ENCODE peak calls at places on chromosomes 16 and 17, in six cellular contexts. One of them, this sample, is unnamed.

GRCh38 chr17:44210342-44211192 is 8.9 kb downstream of the UBTF start:
- DNase-seq in epithelial cell of esophagus: peak
- DNase-seq in ecto neural progenitor cell: peak
- DNase-seq in uterus: peak
- DNase-seq in CD4-positive, CD25-positive, alpha-beta regulatory T cell: peak
- DNase-seq in PC-3: peak
- DNase-seq in this sample: peak

GRCh38 chr16:85395913-85396878 is 216.9 kb upstream of the GSE1 start:
- DNase-seq in epithelial cell of esophagus: peak
- DNase-seq in ecto neural progenitor cell: no peak
- DNase-seq in uterus: peak
- DNase-seq in CD4-positive, CD25-positive, alpha-beta regulatory T cell: no peak
- DNase-seq in PC-3: no peak
- DNase-seq in this sample: no peak

GRCh38 chr16:24337013-24337412 is 80.9 kb downstream of the CACNG3 start:
- DNase-seq in epithelial cell of esophagus: no peak
- DNase-seq in ecto neural progenitor cell: no peak
- DNase-seq in uterus: no peak
- DNase-seq in CD4-positive, CD25-positive, alpha-beta regulatory T cell: no peak
- DNase-seq in PC-3: no peak
- DNase-seq in this sample: no peak

GRCh38 chr17:77585142-77585860 is 373.2 kb upstream of the TNRC6C start:
- DNase-seq in epithelial cell of esophagus: no peak
- DNase-seq in ecto neural progenitor cell: no peak
- DNase-seq in uterus: no peak
- DNase-seq in CD4-positive, CD25-positive, alpha-beta regulatory T cell: no peak
- DNase-seq in PC-3: peak
- DNase-seq in this sample: no peak

GRCh38 chr17:82531431-82531881 is 11.9 kb downstream of the FOXK2 start:
- DNase-seq in epithelial cell of esophagus: peak
- DNase-seq in ecto neural progenitor cell: no peak
- DNase-seq in uterus: no peak
- DNase-seq in CD4-positive, CD25-positive, alpha-beta regulatory T cell: no peak
- DNase-seq in PC-3: peak
- DNase-seq in this sample: no peak

GRCh38 chr17:33602981-33603380 is 309.9 kb upstream of the ASIC2 start:
- DNase-seq in epithelial cell of esophagus: no peak
- DNase-seq in ecto neural progenitor cell: peak
- DNase-seq in uterus: no peak
- DNase-seq in CD4-positive, CD25-positive, alpha-beta regulatory T cell: no peak
- DNase-seq in PC-3: no peak
- DNase-seq in this sample: peak

GRCh38 chr17:17613708-17614114 is 22.2 kb upstream of the PEMT start:
- DNase-seq in epithelial cell of esophagus: peak
- DNase-seq in ecto neural progenitor cell: peak
- DNase-seq in uterus: peak
- DNase-seq in CD4-positive, CD25-positive, alpha-beta regulatory T cell: no peak
- DNase-seq in PC-3: peak
- DNase-seq in this sample: peak

GRCh38 chr17:79997004-79997673 is 38.5 kb downstream of the TBC1D16 start:
- DNase-seq in epithelial cell of esophagus: no peak
- DNase-seq in ecto neural progenitor cell: no peak
- DNase-seq in uterus: no peak
- DNase-seq in CD4-positive, CD25-positive, alpha-beta regulatory T cell: peak
- DNase-seq in PC-3: no peak
- DNase-seq in this sample: no peak

GRCh38 chr16:27245276-27246231 is 23.0 kb downstream of the NSMCE1 start:
- DNase-seq in epithelial cell of esophagus: peak
- DNase-seq in ecto neural progenitor cell: no peak
- DNase-seq in uterus: peak
- DNase-seq in CD4-positive, CD25-positive, alpha-beta regulatory T cell: no peak
- DNase-seq in PC-3: peak
- DNase-seq in this sample: peak

GRCh38 chr17:53626286-53626685 is 196.4 kb upstream of the KIF2B start:
- DNase-seq in epithelial cell of esophagus: peak
- DNase-seq in ecto neural progenitor cell: no peak
- DNase-seq in uterus: no peak
- DNase-seq in CD4-positive, CD25-positive, alpha-beta regulatory T cell: no peak
- DNase-seq in PC-3: peak
- DNase-seq in this sample: no peak

GRCh38 chr17:71899317-71899716 is 221.5 kb upstream of the SOX9 start:
- DNase-seq in epithelial cell of esophagus: peak
- DNase-seq in ecto neural progenitor cell: no peak
- DNase-seq in uterus: no peak
- DNase-seq in CD4-positive, CD25-positive, alpha-beta regulatory T cell: no peak
- DNase-seq in PC-3: peak
- DNase-seq in this sample: no peak

GRCh38 chr17:18917506-18918032 is 34.4 kb upstream of the SLC5A10 start:
- DNase-seq in epithelial cell of esophagus: no peak
- DNase-seq in ecto neural progenitor cell: no peak
- DNase-seq in uterus: no peak
- DNase-seq in CD4-positive, CD25-positive, alpha-beta regulatory T cell: no peak
- DNase-seq in PC-3: no peak
- DNase-seq in this sample: no peak

GRCh38 chr17:48055531-48056245 is 7.5 kb downstream of the NFE2L1 start:
- DNase-seq in epithelial cell of esophagus: peak
- DNase-seq in ecto neural progenitor cell: no peak
- DNase-seq in uterus: no peak
- DNase-seq in CD4-positive, CD25-positive, alpha-beta regulatory T cell: no peak
- DNase-seq in PC-3: no peak
- DNase-seq in this sample: peak

GRCh38 chr17:45371414-45372324 is 54.8 kb upstream of the MAP3K14 start:
- DNase-seq in epithelial cell of esophagus: peak
- DNase-seq in ecto neural progenitor cell: peak
- DNase-seq in uterus: peak
- DNase-seq in CD4-positive, CD25-positive, alpha-beta regulatory T cell: no peak
- DNase-seq in PC-3: peak
- DNase-seq in this sample: peak

GRCh38 chr17:633641-634091 is 81.0 kb downstream of the VPS53 start:
- DNase-seq in epithelial cell of esophagus: no peak
- DNase-seq in ecto neural progenitor cell: no peak
- DNase-seq in uterus: peak
- DNase-seq in CD4-positive, CD25-positive, alpha-beta regulatory T cell: no peak
- DNase-seq in PC-3: no peak
- DNase-seq in this sample: no peak

GRCh38 chr17:75231741-75232464 is 26.4 kb downstream of the NUP85 start:
- DNase-seq in epithelial cell of esophagus: no peak
- DNase-seq in ecto neural progenitor cell: no peak
- DNase-seq in uterus: no peak
- DNase-seq in CD4-positive, CD25-positive, alpha-beta regulatory T cell: no peak
- DNase-seq in PC-3: no peak
- DNase-seq in this sample: no peak

GRCh38 chr16:47197536-47198179 is 53.9 kb upstream of the NETO2 start:
- DNase-seq in epithelial cell of esophagus: no peak
- DNase-seq in ecto neural progenitor cell: no peak
- DNase-seq in uterus: no peak
- DNase-seq in CD4-positive, CD25-positive, alpha-beta regulatory T cell: no peak
- DNase-seq in PC-3: no peak
- DNase-seq in this sample: no peak

GRCh38 chr16:69166946-69167930 is 19.7 kb upstream of the SNTB2 start:
- DNase-seq in epithelial cell of esophagus: peak
- DNase-seq in ecto neural progenitor cell: no peak
- DNase-seq in uterus: no peak
- DNase-seq in CD4-positive, CD25-positive, alpha-beta regulatory T cell: no peak
- DNase-seq in PC-3: peak
- DNase-seq in this sample: no peak

GRCh38 chr16:28212532-28212873 is 738 bp upstream of the XPO6 start:
- DNase-seq in epithelial cell of esophagus: peak
- DNase-seq in ecto neural progenitor cell: no peak
- DNase-seq in uterus: no peak
- DNase-seq in CD4-positive, CD25-positive, alpha-beta regulatory T cell: no peak
- DNase-seq in PC-3: peak
- DNase-seq in this sample: peak

GRCh38 chr17:53659181-53659580 is 163.5 kb upstream of the KIF2B start:
- DNase-seq in epithelial cell of esophagus: peak
- DNase-seq in ecto neural progenitor cell: no peak
- DNase-seq in uterus: no peak
- DNase-seq in CD4-positive, CD25-positive, alpha-beta regulatory T cell: no peak
- DNase-seq in PC-3: no peak
- DNase-seq in this sample: no peak

GRCh38 chr16:31200821-31201510 is 1.6 kb downstream of the PYCARD start:
- DNase-seq in epithelial cell of esophagus: peak
- DNase-seq in ecto neural progenitor cell: no peak
- DNase-seq in uterus: no peak
- DNase-seq in CD4-positive, CD25-positive, alpha-beta regulatory T cell: no peak
- DNase-seq in PC-3: peak
- DNase-seq in this sample: no peak

GRCh38 chr17:36674278-36674650 is 72.9 kb downstream of the MRM1 start:
- DNase-seq in epithelial cell of esophagus: no peak
- DNase-seq in ecto neural progenitor cell: no peak
- DNase-seq in uterus: no peak
- DNase-seq in CD4-positive, CD25-positive, alpha-beta regulatory T cell: no peak
- DNase-seq in PC-3: no peak
- DNase-seq in this sample: no peak

GRCh38 chr17:48558731-48559608 is 14.1 kb upstream of the HOXB2 start:
- DNase-seq in epithelial cell of esophagus: no peak
- DNase-seq in ecto neural progenitor cell: no peak
- DNase-seq in uterus: no peak
- DNase-seq in CD4-positive, CD25-positive, alpha-beta regulatory T cell: no peak
- DNase-seq in PC-3: no peak
- DNase-seq in this sample: no peak

GRCh38 chr17:48054238-48055185 is 6.4 kb downstream of the NFE2L1 start:
- DNase-seq in epithelial cell of esophagus: peak
- DNase-seq in ecto neural progenitor cell: peak
- DNase-seq in uterus: peak
- DNase-seq in CD4-positive, CD25-positive, alpha-beta regulatory T cell: no peak
- DNase-seq in PC-3: no peak
- DNase-seq in this sample: peak

GRCh38 chr17:29962656-29963055 is 21.2 kb downstream of the EFCAB5 start:
- DNase-seq in epithelial cell of esophagus: no peak
- DNase-seq in ecto neural progenitor cell: no peak
- DNase-seq in uterus: no peak
- DNase-seq in CD4-positive, CD25-positive, alpha-beta regulatory T cell: no peak
- DNase-seq in PC-3: no peak
- DNase-seq in this sample: no peak

GRCh38 chr16:4882261-4882632 is 35.0 kb downstream of the UBN1 start:
- DNase-seq in epithelial cell of esophagus: peak
- DNase-seq in ecto neural progenitor cell: no peak
- DNase-seq in uterus: no peak
- DNase-seq in CD4-positive, CD25-positive, alpha-beta regulatory T cell: no peak
- DNase-seq in PC-3: peak
- DNase-seq in this sample: no peak

GRCh38 chr16:65274576-65274975 is 152.7 kb upstream of the CDH11 start:
- DNase-seq in epithelial cell of esophagus: peak
- DNase-seq in ecto neural progenitor cell: no peak
- DNase-seq in uterus: no peak
- DNase-seq in CD4-positive, CD25-positive, alpha-beta regulatory T cell: no peak
- DNase-seq in PC-3: peak
- DNase-seq in this sample: no peak

GRCh38 chr17:78725448-78726021 is 56.5 kb downstream of the CYTH1 start:
- DNase-seq in epithelial cell of esophagus: no peak
- DNase-seq in ecto neural progenitor cell: no peak
- DNase-seq in uterus: no peak
- DNase-seq in CD4-positive, CD25-positive, alpha-beta regulatory T cell: no peak
- DNase-seq in PC-3: no peak
- DNase-seq in this sample: no peak

GRCh38 chr17:12627177-12627629 is 38.5 kb upstream of the MYOCD start:
- DNase-seq in epithelial cell of esophagus: peak
- DNase-seq in ecto neural progenitor cell: no peak
- DNase-seq in uterus: peak
- DNase-seq in CD4-positive, CD25-positive, alpha-beta regulatory T cell: no peak
- DNase-seq in PC-3: peak
- DNase-seq in this sample: no peak

GRCh38 chr16:23570992-23571632 is 13.6 kb downstream of the UBFD1 start:
- DNase-seq in epithelial cell of esophagus: no peak
- DNase-seq in ecto neural progenitor cell: no peak
- DNase-seq in uterus: no peak
- DNase-seq in CD4-positive, CD25-positive, alpha-beta regulatory T cell: no peak
- DNase-seq in PC-3: no peak
- DNase-seq in this sample: no peak

GRCh38 chr16:86823895-86824671 is 245.7 kb downstream of the FOXL1 start:
- DNase-seq in epithelial cell of esophagus: peak
- DNase-seq in ecto neural progenitor cell: no peak
- DNase-seq in uterus: no peak
- DNase-seq in CD4-positive, CD25-positive, alpha-beta regulatory T cell: no peak
- DNase-seq in PC-3: peak
- DNase-seq in this sample: no peak

GRCh38 chr16:694187-694862 is 4.1 kb upstream of the WDR24 start:
- DNase-seq in epithelial cell of esophagus: no peak
- DNase-seq in ecto neural progenitor cell: peak
- DNase-seq in uterus: no peak
- DNase-seq in CD4-positive, CD25-positive, alpha-beta regulatory T cell: no peak
- DNase-seq in PC-3: no peak
- DNase-seq in this sample: peak

GRCh38 chr17:58679263-58680037 is 12.4 kb downstream of the TEX14 start:
- DNase-seq in epithelial cell of esophagus: peak
- DNase-seq in ecto neural progenitor cell: no peak
- DNase-seq in uterus: no peak
- DNase-seq in CD4-positive, CD25-positive, alpha-beta regulatory T cell: no peak
- DNase-seq in PC-3: peak
- DNase-seq in this sample: peak

This sample was measured in H9.